ENCODE peak calls at places on chromosomes 3 and 15, in five cellular contexts. E is hypothalamus; G is stimulated activated CD8-positive, alpha-beta memory T cell treated with anti-CD3 and anti-CD28 coated beads, Interleukin-15, amount 100 ng/mL, for 24 hours; Q is T-helper 1 cell; Y is ureter. K is an unnamed sample.

GRCh38 chr15:69568621-69569020 is 116.0 kb downstream of the RPLP1 start:
- DNase-seq in E (no peak), G (no peak), Q (no peak), Y (no peak), K (no peak)

GRCh38 chr15:61467823-61468222 is 238.7 kb upstream of the RORA start:
- DNase-seq in E (no peak), G (no peak), Q (no peak), Y (no peak), K (no peak)

GRCh38 chr3:120634539-120634938 is 38.4 kb downstream of the NDUFB4 start:
- DNase-seq in E (no peak), G (no peak), Q (no peak), Y (no peak), K (no peak)

GRCh38 chr3:177300842-177301241 is 103.6 kb upstream of the TBL1XR1 start:
- DNase-seq in E (no peak), G (no peak), Q (no peak), Y (no peak), K (no peak)

GRCh38 chr3:138921316-138922292 is 25.3 kb downstream of the FOXL2 start:
- DNase-seq in E (no peak), G (no peak), Q (no peak), Y (no peak), K (no peak)

GRCh38 chr3:23615068-23615467 is 190.7 kb upstream of the UBE2E1 start:
- DNase-seq in E (no peak), G (no peak), Q (no peak), Y (no peak), K (no peak)

GRCh38 chr15:60594071-60594470 is 115.1 kb upstream of the ICE2 start:
- DNase-seq in E (no peak), G (no peak), Q (no peak), Y (no peak), K (no peak)

GRCh38 chr3:192843742-192844350 is 73.8 kb downstream of the MB21D2 start:
- DNase-seq in E (no peak), G (no peak), Q (no peak), Y (no peak), K (no peak)

GRCh38 chr3:9195390-9195789 is 54.1 kb downstream of the SRGAP3 start:
- DNase-seq in E (no peak), G (no peak), Q (no peak), Y (no peak), K (no peak)

GRCh38 chr3:37646865-37647264 is 214.8 kb upstream of the CTDSPL start:
- DNase-seq in E (no peak), G (no peak), Q (no peak), Y (no peak), K (no peak)

GRCh38 chr15:59178151-59178705 is 28.4 kb upstream of the LDHAL6B start:
- DNase-seq in E (no peak), G (no peak), Q (no peak), Y (no peak), K (no peak)

GRCh38 chr3:120801484-120801883 is 58.9 kb downstream of the GTF2E1 start:
- DNase-seq in E (no peak), G (no peak), Q (no peak), Y (no peak), K (no peak)

GRCh38 chr15:68407141-68407885 is 24.6 kb downstream of the ITGA11 start:
- DNase-seq in E (no peak), G (no peak), Q (no peak), Y (peak; percentile 42), K (peak; percentile 12)

GRCh38 chr3:2657408-2657807 is 452.8 kb downstream of the IL5RA start:
- DNase-seq in E (no peak), G (no peak), Q (no peak), Y (no peak), K (no peak)

GRCh38 chr3:58474348-58474911 is 17.5 kb upstream of the KCTD6 start:
- DNase-seq in E (no peak), G (no peak), Q (no peak), Y (no peak), K (no peak)

K was measured in colonic mucosa.